ENCODE peak calls at places on chromosomes 6 and 20, in four cellular contexts. A is HepG2, V is WTC11, F is K562. D is an unnamed sample.
A peak's percentile ranks its signal among the peaks of the same experiment; 100 is the strongest.

GRCh38 chr6:112284603-112285002 is 30.2 kb upstream of the LAMA4 start:
- DNase-seq in A (no peak), V (no peak), F (no peak), D (no peak)

GRCh38 chr20:32685541-32686529 is 12.1 kb upstream of the C20orf203 start:
- DNase-seq in A (peak; percentile 100), V (no peak), F (peak; percentile 25), D (no peak)

GRCh38 chr20:38187512-38187911 is 22.4 kb upstream of the TGM2 start:
- DNase-seq in A (peak; percentile 72), V (peak; percentile 47), F (no peak), D (no peak)

GRCh38 chr6:137962725-137963124 is 95.7 kb downstream of the TNFAIP3 start:
- DNase-seq in A (no peak), V (no peak), F (no peak), D (no peak)

GRCh38 chr6:168055696-168056489 is 23.1 kb downstream of the FRMD1 start:
- DNase-seq in A (no peak), V (no peak), F (no peak), D (no peak)

GRCh38 chr6:138237463-138237862 is 19.2 kb upstream of the PBOV1 start:
- DNase-seq in A (no peak), V (no peak), F (no peak), D (no peak)

GRCh38 chr20:19073584-19074198 is 138.8 kb upstream of the SLC24A3 start:
- DNase-seq in A (peak; percentile 20), V (peak; percentile 57), F (peak; percentile 22), D (no peak)

GRCh38 chr20:42886046-42886445 is 303.7 kb downstream of the PTPRT start:
- DNase-seq in A (no peak), V (no peak), F (no peak), D (no peak)

GRCh38 chr6:166027761-166028160 is 139.9 kb downstream of the TBXT start:
- DNase-seq in A (no peak), V (no peak), F (no peak), D (no peak)

GRCh38 chr20:57160985-57161384 is 105.5 kb downstream of the BMP7 start:
- DNase-seq in A (no peak), V (no peak), F (no peak), D (no peak)

GRCh38 chr6:69392745-69393144 is 404.1 kb downstream of the LMBRD1 start:
- DNase-seq in A (no peak), V (no peak), F (no peak), D (no peak)

GRCh38 chr6:100309174-100309573 is 155.5 kb downstream of the SIM1 start:
- DNase-seq in A (no peak), V (no peak), F (no peak), D (no peak)

GRCh38 chr6:106421491-106421890 is 61.0 kb downstream of the CRYBG1 start:
- DNase-seq in A (no peak), V (no peak), F (no peak), D (no peak)

GRCh38 chr6:41546475-41546865 is 289 bp downstream of the FOXP4 start:
- DNase-seq in A (no peak), V (no peak), F (no peak), D (no peak)

GRCh38 chr6:14117158-14118090 is at the start of gene CD83:
- DNase-seq in A (peak; percentile 13), V (peak; percentile 56), F (peak; percentile 97), D (no peak)

GRCh38 chr6:119543332-119543731 is 193.8 kb upstream of the MAN1A1 start:
- DNase-seq in A (no peak), V (no peak), F (no peak), D (no peak)

GRCh38 chr6:159819932-159820640 is 20.0 kb downstream of the PNLDC1 start:
- DNase-seq in A (no peak), V (no peak), F (no peak), D (no peak)

GRCh38 chr20:14879020-14879697 is 541.7 kb upstream of the FLRT3 start:
- DNase-seq in A (peak; percentile 83), V (no peak), F (no peak), D (no peak)

GRCh38 chr20:36384022-36384619 is 78.0 kb downstream of the DLGAP4 start:
- DNase-seq in A (peak; percentile 79), V (peak; percentile 88), F (peak; percentile 87), D (no peak)

GRCh38 chr6:21616005-21616404 is 22.5 kb downstream of the SOX4 start:
- DNase-seq in A (no peak), V (no peak), F (no peak), D (no peak)

GRCh38 chr6:45607818-45608217 is 230.1 kb upstream of the SUPT3H start:
- DNase-seq in A (no peak), V (no peak), F (no peak), D (no peak)

GRCh38 chr6:15369838-15370237 is 124.0 kb downstream of the JARID2 start:
- DNase-seq in A (no peak), V (no peak), F (no peak), D (no peak)

DNA sequence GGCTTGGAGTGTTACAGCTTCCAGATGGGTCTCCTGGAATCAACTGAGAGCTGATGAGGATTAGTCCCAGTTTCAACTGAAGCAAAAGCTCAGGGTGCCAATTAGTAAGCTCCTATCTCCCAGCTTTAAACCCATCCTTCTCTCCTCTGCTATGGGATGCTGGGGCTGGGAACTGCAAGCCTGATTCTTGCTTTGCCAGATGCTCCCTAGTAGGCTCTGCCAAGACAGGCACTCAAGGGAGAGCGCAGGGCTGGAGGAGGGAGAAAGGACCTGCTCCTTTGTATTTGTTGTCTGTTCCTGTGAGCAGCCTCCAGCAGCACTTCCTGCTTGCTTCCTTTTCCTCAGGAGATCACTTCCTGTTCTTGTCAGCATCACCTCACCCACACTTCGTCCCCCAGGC is 309.7 kb downstream of the KIF16B start:
- DNase-seq in A (no peak), V (no peak), F (no peak), D (no peak)
- TF ChIP-seq CREM in A (no peak), V (no peak), F (no peak), D (no peak)

DNA sequence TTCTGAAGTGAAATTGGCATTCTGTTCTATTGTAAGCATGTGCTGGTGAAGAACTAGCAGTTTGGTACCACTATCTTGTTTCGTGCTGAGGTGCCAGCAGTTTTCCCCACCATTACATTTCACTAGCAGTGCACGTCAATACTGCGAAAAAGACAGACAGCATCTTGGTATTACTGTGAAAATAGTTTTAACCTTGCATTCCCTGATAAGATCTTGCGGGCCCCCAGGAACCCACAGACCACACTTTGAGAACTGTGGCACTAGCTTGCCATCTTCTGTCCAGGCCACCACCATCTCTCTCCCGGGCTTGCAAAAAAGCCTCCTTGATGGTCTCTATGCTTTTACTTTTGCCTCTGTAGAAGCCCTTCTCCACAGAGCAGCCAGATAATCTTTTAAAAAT is 185.7 kb downstream of the BACH2 start:
- DNase-seq in A (no peak), V (no peak), F (no peak), D (no peak)
- TF ChIP-seq CREM in A (no peak), V (no peak), F (no peak), D (no peak)

DNA sequence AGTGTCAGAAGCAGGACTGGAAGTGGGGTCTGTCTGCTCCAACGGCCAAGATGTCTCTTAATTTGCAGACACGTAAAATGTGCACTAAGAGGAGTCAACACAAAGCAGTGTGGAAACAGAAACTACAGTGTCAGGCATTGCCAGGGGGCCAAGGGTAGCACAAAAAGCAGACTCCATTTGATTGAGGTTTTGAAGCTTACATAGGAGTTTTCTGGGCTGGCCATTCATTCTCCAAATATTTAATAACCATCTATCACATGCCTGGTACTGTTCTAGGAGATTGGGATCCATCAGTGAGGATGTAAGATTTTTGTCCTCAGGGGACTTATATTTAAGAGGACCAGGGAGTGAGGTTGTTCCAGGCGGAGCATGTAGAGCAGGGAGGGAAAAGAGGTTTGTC is 29.5 kb downstream of the MAFB start:
- DNase-seq in A (no peak), V (no peak), F (no peak), D (no peak)
- TF ChIP-seq CREM in A (no peak), V (no peak), F (no peak), D (no peak)

DNA sequence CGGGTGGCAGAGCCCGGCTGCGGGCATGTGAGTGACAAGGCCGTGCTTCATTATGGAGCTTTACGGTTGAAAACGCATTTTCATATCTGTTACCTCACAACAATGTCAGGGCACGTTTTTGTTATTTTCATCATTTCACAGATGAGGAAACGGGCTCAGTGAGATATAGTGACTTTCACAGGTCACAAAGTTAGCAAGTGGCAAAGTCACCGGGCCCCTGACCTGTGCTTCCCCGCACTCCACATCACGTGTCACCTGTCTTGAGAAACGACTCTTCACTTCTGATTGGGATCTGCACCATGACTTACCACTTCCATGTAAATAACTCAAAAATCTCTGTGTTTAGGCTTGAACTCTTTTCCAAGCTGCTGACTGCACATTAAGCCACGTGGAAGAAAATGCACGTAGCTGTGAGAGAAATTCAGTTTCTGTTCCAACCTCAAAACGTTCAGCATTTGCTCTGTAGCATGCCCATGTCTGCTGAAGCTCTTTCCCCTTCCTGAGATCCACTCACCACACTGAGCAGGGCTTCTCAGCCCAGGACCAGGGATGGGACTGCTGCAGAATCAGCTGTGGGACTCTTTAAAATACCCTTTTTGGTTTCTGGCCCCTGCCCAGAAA is 107.2 kb downstream of the ARMC2 start:
- DNase-seq in A (no peak), V (no peak), F (no peak), D (no peak)
- TF ChIP-seq CREM in A (no peak), V (no peak), F (no peak), D (no peak)

GRCh38 chr6:158725704-158726103 is 75.8 kb downstream of the SYTL3 start:
- DNase-seq in A (no peak), V (no peak), F (no peak), D (no peak)

DNA sequence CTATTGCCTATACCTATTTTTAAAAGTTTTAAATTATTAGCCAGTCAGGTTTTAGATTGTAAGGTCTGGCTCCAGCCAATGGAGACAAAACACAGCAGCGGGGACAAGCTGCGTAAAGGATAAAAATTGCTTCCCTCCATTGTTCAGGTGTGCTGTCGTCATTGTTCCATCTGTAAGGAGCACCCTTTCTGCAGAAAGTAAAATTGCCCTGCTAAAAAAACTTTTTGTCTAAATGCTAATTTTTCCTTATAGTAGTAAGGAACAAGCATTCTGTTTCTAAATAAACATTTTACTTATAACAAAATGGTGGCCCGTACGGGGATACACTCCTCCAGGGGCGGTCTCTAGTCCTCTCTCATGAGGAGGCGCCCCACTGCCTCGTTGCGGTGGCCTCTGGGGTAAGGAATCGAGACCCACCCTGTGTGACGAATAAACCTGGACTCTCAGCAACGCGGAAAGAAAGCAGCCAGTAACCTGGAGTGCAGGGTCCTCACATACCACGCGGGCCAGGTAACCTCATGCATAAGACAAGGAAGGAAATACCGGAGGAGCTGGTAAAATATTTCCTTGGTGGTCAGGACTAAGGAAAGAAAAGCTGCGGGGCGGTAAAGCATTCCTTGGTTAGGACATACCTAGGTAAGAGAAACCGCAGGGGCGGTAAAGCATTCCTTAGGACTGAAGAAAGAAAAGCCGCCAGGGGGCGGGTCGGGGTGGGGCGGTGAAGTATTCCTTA is 80.5 kb downstream of the SYTL3 start:
- DNase-seq in A (no peak), V (peak; percentile 71), F (no peak), D (no peak)
- TF ChIP-seq CREM in A (no peak), V (no peak), F (no peak), D (no peak)

D was measured in GM12878.